ENCODE peak calls at places on chromosomes 13 and 19, in four cellular contexts. One of them, this sample, is unnamed. For H3K4me1, the result is how much of the 10 kb centered on the place peaks cover.

GRCh38 chr19:55058781-55059610 is 4.0 kb downstream of the RDH13 start:
- DNase-seq in H1: no peak
- DNase-seq in GM12878: no peak
- DNase-seq in HepG2: no peak
- DNase-seq in this sample: no peak

GRCh38 chr13:71513414-71514063 is 353.5 kb downstream of the DACH1 start:
- DNase-seq in H1: no peak
- DNase-seq in GM12878: no peak
- DNase-seq in HepG2: no peak
- DNase-seq in this sample: no peak

GRCh38 chr13:99709134-99709533 is 207.9 kb downstream of the TM9SF2 start:
- DNase-seq in H1: no peak
- DNase-seq in GM12878: no peak
- DNase-seq in HepG2: no peak
- DNase-seq in this sample: no peak

GRCh38 chr13:30359999-30360398 is 52.6 kb upstream of the KATNAL1 start:
- DNase-seq in H1: no peak
- DNase-seq in GM12878: no peak
- DNase-seq in HepG2: no peak
- DNase-seq in this sample: no peak

GRCh38 chr19:33809960-33810359 is 13.3 kb downstream of the KCTD15 start:
- DNase-seq in H1: no peak
- DNase-seq in GM12878: no peak
- DNase-seq in HepG2: no peak
- DNase-seq in this sample: no peak

GRCh38 chr19:13190781-13191540 is 40.8 kb downstream of the IER2 start:
- DNase-seq in H1: no peak
- DNase-seq in GM12878: no peak
- DNase-seq in HepG2: peak
- DNase-seq in this sample: no peak

GRCh38 chr13:101977475-101977874 is 424.4 kb downstream of the FGF14 start:
- DNase-seq in H1: no peak
- DNase-seq in GM12878: no peak
- DNase-seq in HepG2: no peak
- DNase-seq in this sample: no peak

GRCh38 chr19:28665748-28666147 is 547.2 kb downstream of the UQCRFS1 start:
- DNase-seq in H1: no peak
- DNase-seq in GM12878: no peak
- DNase-seq in HepG2: no peak
- DNase-seq in this sample: no peak

GRCh38 chr19:46299004-46299509 is 2.2 kb downstream of the HIF3A start:
- DNase-seq in H1: no peak
- DNase-seq in GM12878: no peak
- DNase-seq in HepG2: peak
- DNase-seq in this sample: no peak

GRCh38 chr13:39485314-39485700 is 117.7 kb downstream of the LHFPL6 start:
- DNase-seq in H1: no peak
- DNase-seq in GM12878: no peak
- DNase-seq in HepG2: no peak
- DNase-seq in this sample: no peak

GRCh38 chr19:11767633-11768133 is 883 bp downstream of the ZNF441 start:
- DNase-seq in H1: no peak
- DNase-seq in GM12878: peak
- DNase-seq in HepG2: peak
- DNase-seq in this sample: no peak

GRCh38 chr19:677201-677600 is 1.0 kb downstream of the FSTL3 start:
- DNase-seq in H1: no peak
- DNase-seq in GM12878: no peak
- DNase-seq in HepG2: peak
- DNase-seq in this sample: no peak

GRCh38 chr13:20901668-20902437 is 693 bp downstream of the XPO4 start:
- DNase-seq in H1: no peak
- DNase-seq in GM12878: no peak
- DNase-seq in HepG2: peak
- DNase-seq in this sample: no peak

GRCh38 chr13:35367586-35367985 is 108.9 kb downstream of the MAB21L1 start:
- DNase-seq in H1: no peak
- DNase-seq in GM12878: no peak
- DNase-seq in HepG2: no peak
- DNase-seq in this sample: no peak

GRCh38 chr13:34103854-34104253 is 285.9 kb downstream of the RFC3 start:
- DNase-seq in H1: no peak
- DNase-seq in GM12878: no peak
- DNase-seq in HepG2: peak
- DNase-seq in this sample: no peak

GRCh38 chr13:111460548-111461444 is 140.4 kb downstream of the TEX29 start:
- DNase-seq in H1: peak
- DNase-seq in GM12878: no peak
- DNase-seq in HepG2: peak
- DNase-seq in this sample: peak

GRCh38 chr19:44722131-44723121 is 23.5 kb downstream of the CEACAM16 start:
- DNase-seq in H1: no peak
- DNase-seq in GM12878: peak
- DNase-seq in HepG2: no peak
- DNase-seq in this sample: no peak

GRCh38 chr13:106525865-106526264 is 9.6 kb downstream of the EFNB2 start:
- DNase-seq in H1: no peak
- DNase-seq in GM12878: no peak
- DNase-seq in HepG2: no peak
- DNase-seq in this sample: no peak

GRCh38 chr13:111639994-111640393 is 319.6 kb downstream of the TEX29 start:
- DNase-seq in H1: no peak
- DNase-seq in GM12878: no peak
- DNase-seq in HepG2: no peak
- DNase-seq in this sample: no peak

GRCh38 chr13:53783466-53783865 is 754.9 kb downstream of the OLFM4 start:
- DNase-seq in H1: no peak
- DNase-seq in GM12878: no peak
- DNase-seq in HepG2: no peak
- DNase-seq in this sample: no peak

GRCh38 chr13:106038752-106039151 is 496.7 kb downstream of the EFNB2 start:
- DNase-seq in H1: no peak
- DNase-seq in GM12878: no peak
- DNase-seq in HepG2: no peak
- DNase-seq in this sample: no peak

GRCh38 chr13:111398715-111399299 is 78.4 kb downstream of the TEX29 start:
- DNase-seq in H1: no peak
- DNase-seq in GM12878: no peak
- DNase-seq in HepG2: peak
- DNase-seq in this sample: no peak

GRCh38 chr13:41565221-41565620 is 107.9 kb downstream of the RGCC start:
- DNase-seq in H1: no peak
- DNase-seq in GM12878: no peak
- DNase-seq in HepG2: peak
- DNase-seq in this sample: no peak

GRCh38 chr19:50556236-50557008 is 11.8 kb downstream of the LRRC4B start:
- DNase-seq in H1: peak
- DNase-seq in GM12878: peak
- DNase-seq in HepG2: peak
- DNase-seq in this sample: peak

GRCh38 chr19:21604351-21604926 is 99.0 kb downstream of the ZNF429 start:
- DNase-seq in H1: no peak
- DNase-seq in GM12878: no peak
- DNase-seq in HepG2: no peak
- DNase-seq in this sample: peak

GRCh38 chr19:49212302-49212701 is 54.7 kb downstream of the TRPM4 start:
- DNase-seq in H1: no peak
- DNase-seq in GM12878: no peak
- DNase-seq in HepG2: no peak
- DNase-seq in this sample: no peak

GRCh38 chr13:37360556-37360955 is 238.0 kb downstream of the POSTN start:
- DNase-seq in H1: no peak
- DNase-seq in GM12878: no peak
- DNase-seq in HepG2: no peak
- DNase-seq in this sample: no peak

GRCh38 chr13:30759748-30760147 is 24.4 kb downstream of the ALOX5AP start:
- DNase-seq in H1: no peak
- DNase-seq in GM12878: no peak
- DNase-seq in HepG2: no peak
- DNase-seq in this sample: no peak

GRCh38 chr13:85985791-85986190 is 186.6 kb upstream of the SLITRK6 start:
- DNase-seq in H1: no peak
- DNase-seq in GM12878: no peak
- DNase-seq in HepG2: no peak
- DNase-seq in this sample: no peak

GRCh38 chr13:28534801-28535200 is 39.9 kb upstream of the FLT1 start:
- DNase-seq in H1: no peak
- DNase-seq in GM12878: no peak
- DNase-seq in HepG2: no peak
- DNase-seq in this sample: no peak

GRCh38 chr13:112133489-112134149 is 66.7 kb downstream of the SOX1 start:
- DNase-seq in H1: no peak
- DNase-seq in GM12878: no peak
- DNase-seq in HepG2: no peak
- DNase-seq in this sample: no peak

GRCh38 chr13:21852043-21852442 is 181.2 kb downstream of the FGF9 start:
- DNase-seq in H1: no peak
- DNase-seq in GM12878: no peak
- DNase-seq in HepG2: no peak
- DNase-seq in this sample: no peak

GRCh38 chr13:33388254-33388998 is 102.9 kb upstream of the STARD13 start:
- DNase-seq in H1: no peak
- DNase-seq in GM12878: no peak
- DNase-seq in HepG2: no peak
- DNase-seq in this sample: no peak

GRCh38 chr13:49098198-49098597 is 121.9 kb upstream of the MLNR start:
- DNase-seq in H1: no peak
- DNase-seq in GM12878: no peak
- DNase-seq in HepG2: no peak
- DNase-seq in this sample: no peak
- TF ChIP-seq SUZ12 in H1: no peak
- TF ChIP-seq SUZ12 in GM12878: no peak
- TF ChIP-seq SUZ12 in HepG2: no peak
- TF ChIP-seq SUZ12 in this sample: no peak

GRCh38 chr19:16337809-16338469 is 13.3 kb downstream of the KLF2 start:
- DNase-seq in H1: no peak
- DNase-seq in GM12878: no peak
- DNase-seq in HepG2: no peak
- DNase-seq in this sample: no peak
- H3K4me1 ChIP-seq in H1: under half
- H3K4me1 ChIP-seq in GM12878: under half
- H3K4me1 ChIP-seq in HepG2: under half
- H3K4me1 ChIP-seq in this sample: under half

GRCh38 chr13:66794340-66795031 is 435.6 kb downstream of the PCDH9 start:
- DNase-seq in H1: no peak
- DNase-seq in GM12878: no peak
- DNase-seq in HepG2: no peak
- DNase-seq in this sample: no peak

GRCh38 chr13:66795636-66796035 is 434.5 kb downstream of the PCDH9 start:
- DNase-seq in H1: no peak
- DNase-seq in GM12878: no peak
- DNase-seq in HepG2: no peak
- DNase-seq in this sample: no peak
- TF ChIP-seq SUZ12 in H1: no peak
- TF ChIP-seq SUZ12 in GM12878: no peak
- TF ChIP-seq SUZ12 in HepG2: no peak
- TF ChIP-seq SUZ12 in this sample: no peak

GRCh38 chr19:2054763-2055162 is 3.7 kb upstream of the MKNK2 start:
- DNase-seq in H1: no peak
- DNase-seq in GM12878: no peak
- DNase-seq in HepG2: no peak
- DNase-seq in this sample: no peak

GRCh38 chr19:2053601-2054389 is 2.8 kb upstream of the MKNK2 start:
- DNase-seq in H1: no peak
- DNase-seq in GM12878: no peak
- DNase-seq in HepG2: no peak
- DNase-seq in this sample: no peak

GRCh38 chr19:2056810-2057192 is 5.8 kb upstream of the MKNK2 start:
- DNase-seq in H1: no peak
- DNase-seq in GM12878: no peak
- DNase-seq in HepG2: no peak
- DNase-seq in this sample: no peak

GRCh38 chr19:2057484-2058469 is 6.7 kb upstream of the MKNK2 start:
- DNase-seq in H1: no peak
- DNase-seq in GM12878: no peak
- DNase-seq in HepG2: no peak
- DNase-seq in this sample: no peak

GRCh38 chr19:2055871-2056809 is 5.1 kb upstream of the MKNK2 start:
- DNase-seq in H1: no peak
- DNase-seq in GM12878: no peak
- DNase-seq in HepG2: no peak
- DNase-seq in this sample: no peak
- H3K4me1 ChIP-seq in H1: under half
- H3K4me1 ChIP-seq in GM12878: half or more
- H3K4me1 ChIP-seq in HepG2: half or more
- H3K4me1 ChIP-seq in this sample: half or more

DNA sequence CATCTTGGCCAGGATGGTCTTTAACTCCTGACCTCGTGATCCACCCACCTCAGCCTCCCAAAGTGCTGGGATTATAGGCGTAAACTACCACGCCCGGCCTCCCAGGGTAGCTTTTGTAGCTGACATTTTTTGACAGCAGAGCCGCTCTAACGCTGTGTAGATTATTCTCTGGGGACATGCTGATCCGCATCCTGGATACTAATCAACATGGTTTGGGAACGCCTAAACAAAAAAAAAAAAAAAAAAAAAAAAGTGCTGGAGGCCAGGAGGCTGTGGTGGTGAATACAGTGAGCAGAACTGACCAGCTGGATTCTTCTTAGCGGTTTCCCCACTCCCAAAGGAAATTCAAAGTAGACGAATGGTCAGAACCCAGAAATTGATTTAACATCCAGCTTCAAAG is 5.1 kb downstream of the LONP1 start:
- DNase-seq in H1: no peak
- DNase-seq in GM12878: no peak
- DNase-seq in HepG2: no peak
- DNase-seq in this sample: no peak
- TF ChIP-seq SUZ12 in H1: no peak
- TF ChIP-seq SUZ12 in GM12878: no peak
- TF ChIP-seq SUZ12 in HepG2: no peak
- TF ChIP-seq SUZ12 in this sample: no peak

This sample was measured in NT2/D1.